ENCODE peak calls at places on chromosomes 7 and 10, in four cellular contexts. L is sciatic nerve, O is body of pancreas, N is omental fat pad. F is an unnamed sample.

GRCh38 chr7:45886931-45887667 is 1.2 kb upstream of the IGFBP1 start:
- ATAC-seq in N (no peak), O (no peak), L (no peak), F (no peak)

GRCh38 chr10:31586708-31587107 is 267.7 kb downstream of the ZEB1 start:
- ATAC-seq in N (no peak), L (peak), O (no peak), F (no peak)

GRCh38 chr10:79905322-79906314 is 43.3 kb downstream of the SFTPD start:
- ATAC-seq in N (peak), O (peak), L (peak), F (peak)

GRCh38 chr10:30818010-30818660 is 188.6 kb upstream of the LYZL2 start:
- ATAC-seq in N (no peak), L (peak), O (no peak), F (peak)

GRCh38 chr10:52300599-52301277 is 13.3 kb upstream of the DKK1 start:
- ATAC-seq in O (no peak), N (no peak), L (no peak), F (no peak)

GRCh38 chr7:101932053-101932452 is 114.6 kb downstream of the CUX1 start:
- ATAC-seq in O (no peak), L (no peak), N (no peak), F (no peak)

GRCh38 chr7:94022550-94022949 is 18.4 kb upstream of the BET1 start:
- ATAC-seq in L (no peak), O (no peak), N (no peak), F (no peak)

GRCh38 chr7:104656467-104656866 is 328.1 kb downstream of the LHFPL3 start:
- ATAC-seq in L (no peak), N (no peak), O (no peak), F (no peak)

GRCh38 chr7:122864838-122865237 is 21.4 kb downstream of the CADPS2 start:
- ATAC-seq in O (no peak), N (no peak), L (no peak), F (no peak)

GRCh38 chr7:2266911-2267310 is 24.9 kb downstream of the NUDT1 start:
- ATAC-seq in O (no peak), N (no peak), L (no peak), F (no peak)

F was measured in gastroesophageal sphincter.